ENCODE peak calls at places on chromosomes 2 and 18, in nine cellular contexts. E is osteoblast; B is right cardiac atrium; O is amniotic stem cell; R is mesendoderm; K is NCI-H2171 treated with DMSO at 0.1 percent for 48 hours; Q is activated T-helper 9 cell treated with anti-CD3 and anti-CD28 coated beads, Interleukin-2, amount 50 U/mL, for 16 hours; W is nephron progenitor cell; I is T-helper 9 cell. T is an unnamed sample.

GRCh38 chr2:37621199-37621598 is 50.2 kb downstream of the CDC42EP3 start:
- DNase-seq in E (no peak), B (no peak), O (no peak), R (no peak), K (no peak), Q (no peak), W (no peak), I (no peak), T (no peak)

GRCh38 chr2:156151351-156151750 is 181.2 kb downstream of the NR4A2 start:
- DNase-seq in E (no peak), B (no peak), O (no peak), R (no peak), K (no peak), Q (no peak), W (no peak), I (no peak), T (no peak)

GRCh38 chr18:31454066-31454708 is 6.6 kb downstream of the DSG3 start:
- DNase-seq in E (no peak), B (no peak), O (no peak), R (no peak), K (no peak), Q (no peak), W (no peak), I (no peak), T (no peak)

GRCh38 chr2:219552382-219553167 is 8.7 kb downstream of the TMEM198 start:
- DNase-seq in E (peak; percentile 99), B (peak; percentile 94), O (peak; percentile 56), R (peak; percentile 92), K (peak; percentile 84), Q (peak; percentile 75), W (peak; percentile 95), I (peak; percentile 71), T (peak; percentile 86)

GRCh38 chr2:216757532-216757931 is 62.2 kb upstream of the IGFBP5 start:
- DNase-seq in E (peak; percentile 72), B (no peak), O (no peak), R (no peak), K (no peak), Q (no peak), W (no peak), I (no peak), T (no peak)

GRCh38 chr18:34932363-34932762 is 108.8 kb upstream of the MAPRE2 start:
- DNase-seq in E (no peak), B (no peak), O (no peak), R (peak; percentile 26), K (no peak), Q (no peak), W (no peak), I (no peak), T (no peak)

GRCh38 chr18:25737710-25738251 is 352.6 kb downstream of the SS18 start:
- DNase-seq in E (peak; percentile 43), B (no peak), O (no peak), R (no peak), K (peak; percentile 14), Q (no peak), W (no peak), I (no peak), T (no peak)

GRCh38 chr2:133586978-133587377 is 18.7 kb upstream of the NCKAP5 start:
- DNase-seq in E (peak; percentile 62), B (no peak), O (peak; percentile 10), R (no peak), K (no peak), Q (no peak), W (no peak), I (no peak), T (no peak)

GRCh38 chr2:110678457-110679336 is 834 bp upstream of the BUB1 start:
- DNase-seq in E (peak; percentile 73), B (peak; percentile 64), O (no peak), R (peak; percentile 17), K (peak; percentile 35), Q (no peak), W (peak; percentile 34), I (no peak), T (no peak)

GRCh38 chr2:120381661-120382060 is 35.7 kb downstream of the INHBB start:
- DNase-seq in E (peak; percentile 36), B (no peak), O (no peak), R (no peak), K (no peak), Q (no peak), W (no peak), I (no peak), T (no peak)

GRCh38 chr18:47931707-47932103 is 1.2 kb upstream of the SMAD2 start:
- DNase-seq in E (no peak), B (no peak), O (no peak), R (peak; percentile 86), K (peak; percentile 80), Q (no peak), W (no peak), I (peak; percentile 8), T (no peak)

GRCh38 chr2:185736210-185736609 is 2.4 kb upstream of the FSIP2 start:
- DNase-seq in E (peak; percentile 36), B (no peak), O (no peak), R (no peak), K (no peak), Q (no peak), W (no peak), I (no peak), T (no peak)

GRCh38 chr2:32798841-32799240 is 147.9 kb upstream of the LTBP1 start:
- DNase-seq in E (no peak), B (no peak), O (no peak), R (no peak), K (no peak), Q (no peak), W (no peak), I (no peak), T (no peak)

GRCh38 chr2:240167588-240167880 is 27.1 kb upstream of the OTOS start:
- DNase-seq in E (no peak), B (no peak), O (no peak), R (no peak), K (no peak), Q (no peak), W (no peak), I (no peak), T (no peak)

GRCh38 chr18:35605686-35606417 is 24.3 kb downstream of the GALNT1 start:
- DNase-seq in E (no peak), B (no peak), O (no peak), R (no peak), K (no peak), Q (no peak), W (no peak), I (no peak), T (no peak)

GRCh38 chr2:160411167-160411566 is 82.4 kb downstream of the RBMS1 start:
- DNase-seq in E (no peak), B (no peak), O (no peak), R (no peak), K (no peak), Q (peak; percentile 15), W (peak; percentile 20), I (no peak), T (no peak)